ENCODE peak calls at places on chromosomes 5 and 9, in seven cellular contexts. G is BE2C; Q is neural progenitor cell; R is effector memory CD4-positive, alpha-beta T cell; U is colonic mucosa; I is thoracic aorta; N is PC-3. S is an unnamed sample. For H3K4me1, the result is how much of the 10 kb centered on the place peaks cover.

GRCh38 chr5:62920856-62921255 is 342.2 kb downstream of the LRRC70 start:
- DNase-seq in G (no peak), Q (no peak), R (no peak), U (no peak), I (no peak), N (no peak), S (no peak)

GRCh38 chr9:13181652-13182051 is 97.8 kb downstream of the MPDZ start:
- DNase-seq in G (no peak), Q (peak), R (no peak), U (no peak), I (no peak), N (peak), S (peak)

GRCh38 chr9:105355810-105356209 is 92.0 kb upstream of the FSD1L start:
- DNase-seq in G (no peak), Q (no peak), R (no peak), U (peak), I (no peak), N (no peak), S (peak)

GRCh38 chr9:135926402-135927194 is 19.3 kb upstream of the CAMSAP1 start:
- DNase-seq in G (no peak), Q (no peak), R (no peak), U (no peak), I (no peak), N (peak), S (peak)

GRCh38 chr9:126854734-126855133 is 5.7 kb upstream of the ZBTB34 start:
- DNase-seq in G (no peak), Q (no peak), R (no peak), U (no peak), I (no peak), N (no peak), S (no peak)

GRCh38 chr5:179765400-179765799 is 28.4 kb upstream of the LTC4S start:
- DNase-seq in G (peak), Q (no peak), R (no peak), U (no peak), I (peak), N (peak), S (peak)

GRCh38 chr9:3321186-3321585 is 204.6 kb downstream of the RFX3 start:
- DNase-seq in G (no peak), Q (no peak), R (no peak), U (no peak), I (no peak), N (no peak), S (no peak)

GRCh38 chr5:66989286-66989685 is 207.3 kb downstream of the CD180 start:
- DNase-seq in G (no peak), Q (peak), R (no peak), U (no peak), I (no peak), N (no peak), S (peak)

GRCh38 chr9:5893591-5894236 is 3.0 kb downstream of the MLANA start:
- DNase-seq in G (no peak), Q (no peak), R (no peak), U (no peak), I (no peak), N (no peak), S (no peak)

GRCh38 chr5:158277276-158277675 is 418.3 kb upstream of the CLINT1 start:
- DNase-seq in G (no peak), Q (no peak), R (no peak), U (no peak), I (no peak), N (no peak), S (no peak)

GRCh38 chr9:38067892-38068615 is 973 bp downstream of the SHB start:
- DNase-seq in G (peak), Q (peak), R (no peak), U (no peak), I (no peak), N (no peak), S (peak)

GRCh38 chr9:133962341-133962740 is 29.8 kb downstream of the VAV2 start:
- DNase-seq in G (no peak), Q (no peak), R (no peak), U (no peak), I (no peak), N (no peak), S (no peak)

GRCh38 chr9:33331411-33331891 is 41.1 kb downstream of the NFX1 start:
- DNase-seq in G (no peak), Q (no peak), R (no peak), U (no peak), I (no peak), N (no peak), S (peak)

GRCh38 chr9:6779417-6780241 is 21.9 kb downstream of the KDM4C start:
- DNase-seq in G (peak), Q (no peak), R (no peak), U (no peak), I (no peak), N (no peak), S (peak)

GRCh38 chr5:59810041-59810440 is 83.5 kb downstream of the PDE4D start:
- DNase-seq in G (peak), Q (peak), R (peak), U (peak), I (peak), N (peak), S (peak)

GRCh38 chr9:96417051-96417586 is 1.1 kb downstream of the ZNF367 start:
- DNase-seq in G (peak), Q (peak), R (peak), U (peak), I (peak), N (peak), S (peak)

GRCh38 chr5:16808936-16809815 is 126.9 kb downstream of the MYO10 start:
- DNase-seq in G (no peak), Q (no peak), R (no peak), U (no peak), I (no peak), N (no peak), S (no peak)

GRCh38 chr5:6328173-6328572 is 50.2 kb downstream of the MED10 start:
- DNase-seq in G (no peak), Q (peak), R (no peak), U (no peak), I (no peak), N (peak), S (peak)

GRCh38 chr9:89021154-89021803 is 30.0 kb downstream of the S1PR3 start:
- DNase-seq in G (no peak), Q (no peak), R (no peak), U (no peak), I (no peak), N (peak), S (peak)

GRCh38 chr9:101479337-101480045 is 43.9 kb upstream of the ALDOB start:
- DNase-seq in G (no peak), Q (no peak), R (no peak), U (peak), I (no peak), N (no peak), S (no peak)

GRCh38 chr5:180205936-180206335 is 3.1 kb downstream of the RASGEF1C start:
- DNase-seq in G (no peak), Q (no peak), R (no peak), U (no peak), I (no peak), N (no peak), S (no peak)

GRCh38 chr5:91119941-91120850 is 262.9 kb downstream of the ARRDC3 start:
- DNase-seq in G (no peak), Q (peak), R (no peak), U (no peak), I (no peak), N (no peak), S (no peak)

GRCh38 chr5:65128226-65128625 is 353.5 kb downstream of the ADAMTS6 start:
- DNase-seq in G (no peak), Q (peak), R (no peak), U (no peak), I (no peak), N (no peak), S (no peak)

GRCh38 chr5:96718635-96719077 is 56.5 kb downstream of the CAST start:
- DNase-seq in G (peak), Q (no peak), R (no peak), U (no peak), I (no peak), N (peak), S (no peak)

GRCh38 chr5:176955895-176956294 is 50.7 kb downstream of the UIMC1 start:
- DNase-seq in G (no peak), Q (no peak), R (no peak), U (no peak), I (no peak), N (peak), S (peak)

GRCh38 chr5:115685966-115686691 is 60.3 kb upstream of the TMED7 start:
- DNase-seq in G (peak), Q (no peak), R (no peak), U (no peak), I (no peak), N (no peak), S (peak)

GRCh38 chr5:131142970-131143617 is 22.0 kb downstream of the HINT1 start:
- DNase-seq in G (no peak), Q (no peak), R (no peak), U (no peak), I (no peak), N (no peak), S (no peak)

GRCh38 chr9:83471223-83471622 is 67.0 kb downstream of the FRMD3 start:
- DNase-seq in G (no peak), Q (no peak), R (no peak), U (no peak), I (no peak), N (no peak), S (no peak)

GRCh38 chr5:143685416-143685815 is 126.5 kb upstream of the HMHB1 start:
- DNase-seq in G (no peak), Q (no peak), R (no peak), U (no peak), I (no peak), N (peak), S (peak)

GRCh38 chr5:143680672-143681259 is 131.2 kb upstream of the HMHB1 start:
- DNase-seq in G (no peak), Q (no peak), R (no peak), U (no peak), I (no peak), N (peak), S (no peak)

GRCh38 chr5:143682788-143683419 is 129.1 kb upstream of the HMHB1 start:
- DNase-seq in G (no peak), Q (no peak), R (no peak), U (no peak), I (no peak), N (no peak), S (peak)

GRCh38 chr5:143682221-143682620 is 129.7 kb upstream of the HMHB1 start:
- DNase-seq in G (no peak), Q (no peak), R (no peak), U (no peak), I (no peak), N (no peak), S (peak)

DNA sequence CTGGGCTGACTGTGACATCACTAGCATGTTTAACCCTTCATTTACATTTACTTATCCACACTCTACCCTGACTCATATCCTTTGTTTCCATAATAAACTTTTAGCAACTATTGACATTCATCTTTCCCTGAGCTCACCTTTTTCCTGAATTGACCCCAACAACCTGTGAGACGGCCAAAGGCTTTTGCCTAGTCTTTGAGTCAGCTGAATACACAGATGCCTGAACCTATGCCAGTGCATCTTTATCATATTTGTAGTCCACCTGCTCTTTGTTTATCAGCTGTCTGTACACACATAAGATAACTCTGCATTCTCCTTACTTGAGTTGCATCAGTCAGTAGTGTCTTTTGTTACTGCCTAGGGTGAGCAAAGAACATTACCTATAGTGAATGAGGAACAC is 128.5 kb upstream of the HMHB1 start:
- DNase-seq in G (no peak), Q (no peak), R (no peak), U (no peak), I (no peak), N (peak), S (no peak)
- H3K4me1 ChIP-seq in G (under half), Q (under half), R (under half), U (under half), I (under half), N (under half), S (under half)

GRCh38 chr5:78526049-78526525 is 122.5 kb downstream of the LHFPL2 start:
- DNase-seq in G (no peak), Q (no peak), R (no peak), U (no peak), I (peak), N (peak), S (peak)
- H3K4me1 ChIP-seq in G (under half), Q (under half), R (under half), U (under half), I (under half), N (under half), S (half or more)

DNA sequence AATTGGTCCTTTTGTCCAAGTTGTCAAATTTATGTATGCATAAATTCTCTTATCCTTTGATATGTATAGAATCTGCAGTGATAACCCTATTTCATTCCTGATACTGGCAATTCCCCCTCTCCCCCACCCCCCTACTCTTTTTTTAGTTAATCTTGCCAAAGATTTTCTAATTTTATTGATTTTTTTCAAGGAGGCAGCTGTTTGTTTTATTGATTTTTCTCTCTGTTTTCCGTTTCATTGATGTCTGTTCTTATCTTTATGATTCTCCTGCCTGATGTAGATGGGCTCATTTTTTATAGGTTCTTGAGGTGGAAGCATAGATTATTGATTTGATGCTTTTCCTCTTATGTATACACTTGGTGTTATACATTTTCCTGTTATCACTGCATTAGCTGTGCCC is 34.4 kb downstream of the SMC5 start:
- DNase-seq in G (no peak), Q (no peak), R (no peak), U (no peak), I (no peak), N (no peak), S (no peak)
- H3K4me1 ChIP-seq in G (under half), Q (under half), R (under half), U (under half), I (under half), N (under half), S (under half)

GRCh38 chr5:41447761-41448510 is 62.5 kb downstream of the PLCXD3 start:
- DNase-seq in G (peak), Q (no peak), R (no peak), U (no peak), I (no peak), N (no peak), S (no peak)

DNA sequence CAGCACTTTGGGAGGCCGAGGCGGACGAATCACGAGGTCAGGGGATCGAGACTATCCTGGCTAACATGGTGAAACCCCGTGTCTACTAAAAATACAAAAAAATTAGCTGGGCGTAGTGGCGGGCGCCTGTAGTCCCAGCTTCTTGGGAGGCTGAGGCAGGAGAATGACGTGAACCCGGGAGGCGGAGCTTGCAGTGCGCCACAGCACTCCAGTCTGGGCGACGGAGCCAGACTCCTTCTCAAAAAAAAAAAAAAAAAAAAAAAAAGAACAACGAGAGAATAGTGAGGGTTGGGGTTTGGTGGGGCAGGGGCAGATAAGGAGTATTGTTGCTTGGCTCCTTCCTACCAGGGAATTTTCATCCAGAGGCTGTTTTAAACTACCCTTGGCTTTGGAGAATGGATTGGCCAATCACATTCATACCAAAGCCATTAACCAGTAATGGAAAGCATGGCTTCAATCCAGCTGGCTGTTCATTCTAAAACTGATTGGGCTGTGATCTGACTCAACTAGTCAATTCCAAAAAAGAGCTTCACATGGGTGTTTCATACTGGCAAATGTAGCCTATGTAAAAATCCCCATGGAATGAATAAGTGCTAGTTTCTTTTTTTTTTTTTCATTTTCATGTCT is 64.4 kb downstream of the PLCXD3 start:
- DNase-seq in G (peak), Q (no peak), R (no peak), U (peak), I (no peak), N (no peak), S (peak)
- H3K4me1 ChIP-seq in G (under half), Q (under half), R (under half), U (under half), I (under half), N (under half), S (under half)

DNA sequence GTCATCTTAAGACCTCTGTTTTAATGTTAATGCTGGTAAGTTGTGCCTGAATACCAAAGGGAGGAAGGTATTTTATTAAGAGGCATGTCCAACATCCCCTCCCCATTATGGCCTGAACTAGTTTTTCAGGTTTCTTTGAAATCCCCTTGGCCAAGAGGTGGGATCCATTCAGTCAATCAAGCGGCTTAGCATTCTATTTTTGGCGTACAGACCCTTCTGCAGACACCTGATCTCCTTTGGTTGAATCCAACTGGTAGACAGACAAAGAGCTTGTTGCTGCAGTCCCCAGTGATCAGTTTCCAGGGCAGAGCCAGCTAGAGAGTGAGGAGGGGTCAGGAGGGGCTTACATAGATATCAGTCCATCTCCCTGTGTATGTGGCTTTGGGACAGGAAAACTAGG is 7.9 kb upstream of the KCNMB1 start:
- DNase-seq in G (no peak), Q (peak), R (no peak), U (no peak), I (no peak), N (no peak), S (no peak)
- H3K4me1 ChIP-seq in G (under half), Q (under half), R (under half), U (under half), I (under half), N (under half), S (under half)

GRCh38 chr5:114113604-114114003 is 248.3 kb upstream of the KCNN2 start:
- DNase-seq in G (no peak), Q (no peak), R (no peak), U (no peak), I (no peak), N (no peak), S (no peak)
- H3K4me1 ChIP-seq in G (under half), Q (under half), R (under half), U (under half), I (under half), N (under half), S (under half)

GRCh38 chr9:97632406-97632991 is 669 bp downstream of the TSTD2 start:
- DNase-seq in G (peak), Q (peak), R (no peak), U (peak), I (peak), N (no peak), S (peak)
- H3K4me1 ChIP-seq in G (under half), Q (under half), R (under half), U (under half), I (under half), N (under half), S (under half)